ENCODE peak calls at places on chromosomes 12 and 14, in nine cellular contexts. F, E, K, P, I, J, C, H and U are unnamed samples.

GRCh38 chr12:3236345-3237153 is 159.4 kb downstream of the TSPAN9 start:
- DNase-seq in F (no peak), E (peak; percentile 64), K (no peak), P (no peak), I (no peak), J (peak; percentile 91), C (peak; percentile 62), H (no peak), U (peak; percentile 89)

GRCh38 chr12:52122904-52123303 is 43.4 kb downstream of the SMIM41 start:
- DNase-seq in F (no peak), E (no peak), K (no peak), P (no peak), I (no peak), J (no peak), C (no peak), H (no peak), U (peak; percentile 9)

GRCh38 chr12:95908573-95908972 is 33.8 kb downstream of the CCDC38 start:
- DNase-seq in F (no peak), E (peak; percentile 77), K (no peak), P (no peak), I (no peak), J (no peak), C (no peak), H (no peak), U (no peak)

GRCh38 chr12:111034148-111034910 is 114.0 kb upstream of the MYL2 start:
- DNase-seq in F (no peak), E (no peak), K (no peak), P (no peak), I (no peak), J (peak; percentile 65), C (no peak), H (no peak), U (peak; percentile 90)

GRCh38 chr12:47711448-47711847 is 5.6 kb upstream of the RPAP3 start:
- DNase-seq in F (no peak), E (no peak), K (no peak), P (no peak), I (no peak), J (no peak), C (no peak), H (no peak), U (no peak)

GRCh38 chr12:25939606-25940005 is 18.9 kb upstream of the RASSF8 start:
- DNase-seq in F (no peak), E (no peak), K (no peak), P (no peak), I (no peak), J (peak; percentile 14), C (no peak), H (no peak), U (no peak)

GRCh38 chr12:91225316-91225715 is 42.7 kb upstream of the DCN start:
- DNase-seq in F (no peak), E (peak; percentile 41), K (no peak), P (no peak), I (no peak), J (no peak), C (no peak), H (no peak), U (no peak)

GRCh38 chr12:102063066-102063465 is 1.3 kb upstream of the WASHC3 start:
- DNase-seq in F (no peak), E (no peak), K (no peak), P (no peak), I (no peak), J (peak; percentile 18), C (peak; percentile 48), H (no peak), U (no peak)

GRCh38 chr12:132294121-132295034 is 35.0 kb downstream of the GALNT9 start:
- DNase-seq in F (no peak), E (no peak), K (no peak), P (no peak), I (no peak), J (no peak), C (no peak), H (no peak), U (no peak)

GRCh38 chr12:124830306-124830705 is 33.4 kb downstream of the SCARB1 start:
- DNase-seq in F (no peak), E (no peak), K (no peak), P (no peak), I (no peak), J (no peak), C (no peak), H (no peak), U (no peak)

GRCh38 chr12:57474430-57474829 is 5.2 kb downstream of the ARHGAP9 start:
- DNase-seq in F (no peak), E (no peak), K (no peak), P (no peak), I (no peak), J (no peak), C (no peak), H (no peak), U (no peak)

GRCh38 chr14:102085503-102085902 is 1.3 kb downstream of the HSP90AA1 start:
- DNase-seq in F (no peak), E (no peak), K (no peak), P (no peak), I (no peak), J (no peak), C (peak; percentile 49), H (no peak), U (no peak)

GRCh38 chr12:60227916-60228315 is 632.1 kb downstream of the SLC16A7 start:
- DNase-seq in F (no peak), E (no peak), K (no peak), P (no peak), I (no peak), J (no peak), C (no peak), H (no peak), U (no peak)

GRCh38 chr12:76568888-76569551 is 9.4 kb upstream of the OSBPL8 start:
- DNase-seq in F (no peak), E (no peak), K (no peak), P (no peak), I (no peak), J (no peak), C (no peak), H (no peak), U (no peak)